ENCODE peak calls at places on chromosomes 6 and 20, in eight cellular contexts. One of them, this sample, is unnamed.

GRCh38 chr6:17584241-17584803 is 15.8 kb upstream of the FAM8A1 start:
- DNase-seq in NT2/D1: no peak
- DNase-seq in testis: peak; percentile 38
- DNase-seq in endothelial cell of umbilical vein: peak; percentile 84
- DNase-seq in T-helper 17 cell: no peak
- DNase-seq in A549: peak; percentile 68
- DNase-seq in hepatocyte: peak; percentile 79
- DNase-seq in HCT116: peak; percentile 66
- DNase-seq in this sample: peak; percentile 58

GRCh38 chr6:24481449-24481848 is 7.9 kb downstream of the GPLD1 start:
- DNase-seq in NT2/D1: no peak
- DNase-seq in testis: no peak
- DNase-seq in endothelial cell of umbilical vein: no peak
- DNase-seq in T-helper 17 cell: no peak
- DNase-seq in A549: no peak
- DNase-seq in hepatocyte: no peak
- DNase-seq in HCT116: no peak
- DNase-seq in this sample: no peak

GRCh38 chr6:113879186-113880096 is 22.3 kb downstream of the MARCKS start:
- DNase-seq in NT2/D1: no peak
- DNase-seq in testis: peak; percentile 65
- DNase-seq in endothelial cell of umbilical vein: peak; percentile 91
- DNase-seq in T-helper 17 cell: no peak
- DNase-seq in A549: peak; percentile 73
- DNase-seq in hepatocyte: peak; percentile 83
- DNase-seq in HCT116: peak; percentile 68
- DNase-seq in this sample: peak; percentile 64

GRCh38 chr20:58692579-58693225 is at the start of gene NPEPL1:
- DNase-seq in NT2/D1: peak; percentile 68
- DNase-seq in testis: peak; percentile 50
- DNase-seq in endothelial cell of umbilical vein: peak; percentile 45
- DNase-seq in T-helper 17 cell: peak; percentile 58
- DNase-seq in A549: peak; percentile 78
- DNase-seq in hepatocyte: peak; percentile 91
- DNase-seq in HCT116: peak; percentile 28
- DNase-seq in this sample: peak; percentile 24

GRCh38 chr20:51287628-51288413 is 254.7 kb downstream of the NFATC2 start:
- DNase-seq in NT2/D1: no peak
- DNase-seq in testis: no peak
- DNase-seq in endothelial cell of umbilical vein: no peak
- DNase-seq in T-helper 17 cell: no peak
- DNase-seq in A549: no peak
- DNase-seq in hepatocyte: no peak
- DNase-seq in HCT116: no peak
- DNase-seq in this sample: no peak

GRCh38 chr20:43492101-43492500 is 15.4 kb upstream of the L3MBTL1 start:
- DNase-seq in NT2/D1: no peak
- DNase-seq in testis: no peak
- DNase-seq in endothelial cell of umbilical vein: no peak
- DNase-seq in T-helper 17 cell: no peak
- DNase-seq in A549: no peak
- DNase-seq in hepatocyte: no peak
- DNase-seq in HCT116: no peak
- DNase-seq in this sample: peak; percentile 97

GRCh38 chr6:109441069-109441816 is 719 bp downstream of the SMPD2 start:
- DNase-seq in NT2/D1: no peak
- DNase-seq in testis: peak; percentile 63
- DNase-seq in endothelial cell of umbilical vein: peak; percentile 59
- DNase-seq in T-helper 17 cell: peak; percentile 51
- DNase-seq in A549: peak; percentile 60
- DNase-seq in hepatocyte: peak; percentile 84
- DNase-seq in HCT116: no peak
- DNase-seq in this sample: peak; percentile 70

GRCh38 chr6:5996701-5997419 is 9.9 kb downstream of the NRN1 start:
- DNase-seq in NT2/D1: no peak
- DNase-seq in testis: no peak
- DNase-seq in endothelial cell of umbilical vein: peak; percentile 59
- DNase-seq in T-helper 17 cell: no peak
- DNase-seq in A549: no peak
- DNase-seq in hepatocyte: peak; percentile 44
- DNase-seq in HCT116: no peak
- DNase-seq in this sample: peak; percentile 23

GRCh38 chr20:49303211-49303610 is 25.4 kb upstream of the ZNFX1 start:
- DNase-seq in NT2/D1: no peak
- DNase-seq in testis: no peak
- DNase-seq in endothelial cell of umbilical vein: no peak
- DNase-seq in T-helper 17 cell: no peak
- DNase-seq in A549: no peak
- DNase-seq in hepatocyte: no peak
- DNase-seq in HCT116: no peak
- DNase-seq in this sample: no peak

GRCh38 chr20:6835609-6836008 is 68.1 kb downstream of the BMP2 start:
- DNase-seq in NT2/D1: no peak
- DNase-seq in testis: no peak
- DNase-seq in endothelial cell of umbilical vein: no peak
- DNase-seq in T-helper 17 cell: no peak
- DNase-seq in A549: no peak
- DNase-seq in hepatocyte: no peak
- DNase-seq in HCT116: no peak
- DNase-seq in this sample: no peak

GRCh38 chr6:35906499-35906846 is 14.4 kb downstream of the SRPK1 start:
- DNase-seq in NT2/D1: no peak
- DNase-seq in testis: no peak
- DNase-seq in endothelial cell of umbilical vein: peak; percentile 42
- DNase-seq in T-helper 17 cell: no peak
- DNase-seq in A549: no peak
- DNase-seq in hepatocyte: no peak
- DNase-seq in HCT116: no peak
- DNase-seq in this sample: no peak

GRCh38 chr6:157944983-157945931 is 36.4 kb upstream of the SYNJ2 start:
- DNase-seq in NT2/D1: no peak
- DNase-seq in testis: no peak
- DNase-seq in endothelial cell of umbilical vein: no peak
- DNase-seq in T-helper 17 cell: no peak
- DNase-seq in A549: no peak
- DNase-seq in hepatocyte: no peak
- DNase-seq in HCT116: no peak
- DNase-seq in this sample: no peak

GRCh38 chr6:42147138-42147562 is 4.7 kb upstream of the C6orf132 start:
- DNase-seq in NT2/D1: no peak
- DNase-seq in testis: no peak
- DNase-seq in endothelial cell of umbilical vein: no peak
- DNase-seq in T-helper 17 cell: no peak
- DNase-seq in A549: peak; percentile 17
- DNase-seq in hepatocyte: no peak
- DNase-seq in HCT116: no peak
- DNase-seq in this sample: no peak

GRCh38 chr20:9117548-9117947 is 48.7 kb downstream of the PLCB4 start:
- DNase-seq in NT2/D1: no peak
- DNase-seq in testis: no peak
- DNase-seq in endothelial cell of umbilical vein: no peak
- DNase-seq in T-helper 17 cell: no peak
- DNase-seq in A549: no peak
- DNase-seq in hepatocyte: no peak
- DNase-seq in HCT116: no peak
- DNase-seq in this sample: no peak

GRCh38 chr20:57985278-57985677 is 243.2 kb downstream of the ANKRD60 start:
- DNase-seq in NT2/D1: no peak
- DNase-seq in testis: no peak
- DNase-seq in endothelial cell of umbilical vein: no peak
- DNase-seq in T-helper 17 cell: no peak
- DNase-seq in A549: no peak
- DNase-seq in hepatocyte: no peak
- DNase-seq in HCT116: no peak
- DNase-seq in this sample: no peak

GRCh38 chr20:31446084-31446819 is 5.8 kb downstream of the DEFB123 start:
- DNase-seq in NT2/D1: peak; percentile 11
- DNase-seq in testis: peak; percentile 68
- DNase-seq in endothelial cell of umbilical vein: no peak
- DNase-seq in T-helper 17 cell: no peak
- DNase-seq in A549: no peak
- DNase-seq in hepatocyte: no peak
- DNase-seq in HCT116: no peak
- DNase-seq in this sample: no peak
- H3K9me3 ChIP-seq in NT2/D1: no peaks in the 10 kb centered on the region
- H3K9me3 ChIP-seq in testis: no peaks in the 10 kb centered on the region
- H3K9me3 ChIP-seq in endothelial cell of umbilical vein: no peaks in the 10 kb centered on the region
- H3K9me3 ChIP-seq in T-helper 17 cell: no peaks in the 10 kb centered on the region
- H3K9me3 ChIP-seq in A549: no peaks in the 10 kb centered on the region
- H3K9me3 ChIP-seq in hepatocyte: no peaks in the 10 kb centered on the region
- H3K9me3 ChIP-seq in HCT116: no peaks in the 10 kb centered on the region
- H3K9me3 ChIP-seq in this sample: no peaks in the 10 kb centered on the region

DNA sequence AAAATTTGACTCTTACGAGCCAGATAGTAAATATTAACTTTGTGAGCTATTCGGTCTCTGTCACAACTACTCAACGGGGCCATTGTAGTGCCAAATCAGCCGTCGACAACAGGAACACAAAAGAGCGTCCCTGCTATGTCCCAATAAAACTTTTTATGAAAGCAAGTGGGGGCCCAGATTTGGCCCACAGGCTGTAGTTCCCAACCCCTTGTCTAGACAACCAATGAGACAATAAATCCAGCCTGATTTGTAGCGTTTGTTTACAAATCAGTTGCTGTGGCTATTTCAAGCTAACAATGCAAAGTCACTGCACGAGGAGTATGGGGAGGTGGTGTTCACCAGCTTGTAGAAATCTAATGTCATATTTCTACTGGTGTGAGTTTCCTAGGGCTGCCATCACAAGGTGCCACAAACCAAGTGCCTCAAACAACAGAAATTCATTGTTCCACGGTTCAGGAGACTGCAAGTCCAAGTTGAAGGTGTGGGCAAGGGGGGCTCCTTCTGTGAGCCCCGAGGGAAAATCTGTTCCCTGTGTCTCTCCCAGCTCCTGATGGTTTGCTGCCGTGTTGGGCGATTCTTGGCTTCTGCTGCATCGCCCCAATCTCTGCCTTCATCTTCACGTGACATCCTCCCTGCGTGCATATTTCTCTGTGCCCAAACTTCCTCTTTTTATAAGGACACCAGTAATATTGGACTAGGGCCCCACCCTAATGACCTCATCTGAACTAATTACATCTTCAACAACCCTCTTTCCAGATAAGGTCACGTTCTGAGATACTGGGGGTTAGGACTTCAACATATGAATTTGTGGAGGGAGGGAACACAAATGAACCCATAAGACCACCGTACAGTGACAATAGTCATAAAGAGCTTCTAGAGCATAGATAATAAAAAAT is 355.9 kb upstream of the JARID2 start:
- DNase-seq in NT2/D1: no peak
- DNase-seq in testis: no peak
- DNase-seq in endothelial cell of umbilical vein: no peak
- DNase-seq in T-helper 17 cell: no peak
- DNase-seq in A549: peak; percentile 76
- DNase-seq in hepatocyte: peak; percentile 19
- DNase-seq in HCT116: no peak
- DNase-seq in this sample: no peak
- H3K9me3 ChIP-seq in NT2/D1: peaks cover 14% of the 10 kb centered on the region
- H3K9me3 ChIP-seq in testis: no peaks in the 10 kb centered on the region
- H3K9me3 ChIP-seq in endothelial cell of umbilical vein: no peaks in the 10 kb centered on the region
- H3K9me3 ChIP-seq in T-helper 17 cell: no peaks in the 10 kb centered on the region
- H3K9me3 ChIP-seq in A549: no peaks in the 10 kb centered on the region
- H3K9me3 ChIP-seq in hepatocyte: no peaks in the 10 kb centered on the region
- H3K9me3 ChIP-seq in HCT116: no peaks in the 10 kb centered on the region
- H3K9me3 ChIP-seq in this sample: no peaks in the 10 kb centered on the region

DNA sequence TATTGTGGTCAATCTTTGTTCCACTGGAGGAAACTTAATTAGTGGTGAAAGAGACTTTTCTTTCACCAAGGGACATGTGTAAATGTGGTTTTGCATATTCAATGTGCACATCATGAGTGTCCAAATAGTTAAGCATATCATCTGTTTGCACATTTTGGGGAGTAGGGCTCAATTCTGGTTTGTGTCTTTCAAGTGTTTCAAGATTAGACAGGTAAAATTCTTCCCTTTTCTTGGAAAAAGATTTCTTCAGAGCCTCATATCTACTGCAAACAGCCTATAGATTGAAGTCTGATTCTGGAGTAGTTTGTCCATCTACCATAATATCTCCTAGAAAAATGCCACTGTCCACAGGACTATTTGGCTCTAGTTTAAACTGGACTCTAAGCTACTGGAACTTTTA is 26.9 kb upstream of the DEFB118 start:
- DNase-seq in NT2/D1: no peak
- DNase-seq in testis: no peak
- DNase-seq in endothelial cell of umbilical vein: no peak
- DNase-seq in T-helper 17 cell: no peak
- DNase-seq in A549: no peak
- DNase-seq in hepatocyte: no peak
- DNase-seq in HCT116: no peak
- DNase-seq in this sample: no peak
- H3K9me3 ChIP-seq in NT2/D1: no peaks in the 10 kb centered on the region
- H3K9me3 ChIP-seq in testis: no peaks in the 10 kb centered on the region
- H3K9me3 ChIP-seq in endothelial cell of umbilical vein: no peaks in the 10 kb centered on the region
- H3K9me3 ChIP-seq in T-helper 17 cell: no peaks in the 10 kb centered on the region
- H3K9me3 ChIP-seq in A549: no peaks in the 10 kb centered on the region
- H3K9me3 ChIP-seq in hepatocyte: no peaks in the 10 kb centered on the region
- H3K9me3 ChIP-seq in HCT116: no peaks in the 10 kb centered on the region
- H3K9me3 ChIP-seq in this sample: peaks cover 4% of the 10 kb centered on the region

GRCh38 chr20:29878777-29879442 is 1378.6 kb upstream of the DEFB115 start:
- DNase-seq in NT2/D1: no peak
- DNase-seq in testis: no peak
- DNase-seq in endothelial cell of umbilical vein: no peak
- DNase-seq in T-helper 17 cell: no peak
- DNase-seq in A549: no peak
- DNase-seq in hepatocyte: no peak
- DNase-seq in HCT116: no peak
- DNase-seq in this sample: no peak

GRCh38 chr20:29878281-29878741 is 1379.2 kb upstream of the DEFB115 start:
- DNase-seq in NT2/D1: no peak
- DNase-seq in testis: peak; percentile 69
- DNase-seq in endothelial cell of umbilical vein: no peak
- DNase-seq in T-helper 17 cell: no peak
- DNase-seq in A549: peak; percentile 69
- DNase-seq in hepatocyte: no peak
- DNase-seq in HCT116: no peak
- DNase-seq in this sample: no peak

GRCh38 chr20:29876911-29877285 is 1380.6 kb upstream of the DEFB115 start:
- DNase-seq in NT2/D1: no peak
- DNase-seq in testis: no peak
- DNase-seq in endothelial cell of umbilical vein: no peak
- DNase-seq in T-helper 17 cell: no peak
- DNase-seq in A549: no peak
- DNase-seq in hepatocyte: no peak
- DNase-seq in HCT116: no peak
- DNase-seq in this sample: no peak

GRCh38 chr20:29874476-29875202 is 1382.8 kb upstream of the DEFB115 start:
- DNase-seq in NT2/D1: no peak
- DNase-seq in testis: no peak
- DNase-seq in endothelial cell of umbilical vein: no peak
- DNase-seq in T-helper 17 cell: no peak
- DNase-seq in A549: no peak
- DNase-seq in hepatocyte: no peak
- DNase-seq in HCT116: no peak
- DNase-seq in this sample: no peak

GRCh38 chr20:29873946-29874345 is 1383.5 kb upstream of the DEFB115 start:
- DNase-seq in NT2/D1: no peak
- DNase-seq in testis: peak; percentile 72
- DNase-seq in endothelial cell of umbilical vein: peak; percentile 37
- DNase-seq in T-helper 17 cell: no peak
- DNase-seq in A549: peak; percentile 31
- DNase-seq in hepatocyte: peak; percentile 79
- DNase-seq in HCT116: no peak
- DNase-seq in this sample: no peak
- H3K9me3 ChIP-seq in NT2/D1: no peaks in the 10 kb centered on the region
- H3K9me3 ChIP-seq in testis: no peaks in the 10 kb centered on the region
- H3K9me3 ChIP-seq in endothelial cell of umbilical vein: peaks cover 11% of the 10 kb centered on the region
- H3K9me3 ChIP-seq in T-helper 17 cell: no peaks in the 10 kb centered on the region
- H3K9me3 ChIP-seq in A549: no peaks in the 10 kb centered on the region
- H3K9me3 ChIP-seq in hepatocyte: no peaks in the 10 kb centered on the region
- H3K9me3 ChIP-seq in HCT116: peaks cover 3% of the 10 kb centered on the region
- H3K9me3 ChIP-seq in this sample: peaks cover 42% of the 10 kb centered on the region